ENCODE peak calls at places on chromosome 9, in six cellular contexts. R, I, H, A, F and X are unnamed samples.

GRCh38 chr9:136668983-136669790 is 6.5 kb downstream of the EGFL7 start:
- DNase-seq in H (peak; percentile 68), R (no peak), I (no peak), F (no peak), A (peak; percentile 37), X (no peak)

GRCh38 chr9:93132287-93132927 is 1.6 kb downstream of the NINJ1 start:
- DNase-seq in H (peak; percentile 73), A (peak; percentile 67), R (no peak), F (no peak), I (no peak), X (no peak)

GRCh38 chr9:136019681-136020060 is 58.5 kb upstream of the UBAC1 start:
- DNase-seq in R (no peak), H (no peak), F (no peak), I (no peak), A (no peak), X (peak; percentile 53)

GRCh38 chr9:131503626-131504465 is 1.1 kb downstream of the POMT1 start:
- DNase-seq in F (peak; percentile 21), H (peak; percentile 69), I (no peak), A (peak; percentile 57), R (no peak), X (no peak)

GRCh38 chr9:104927216-104927911 is 591 bp downstream of the ABCA1 start:
- DNase-seq in A (peak; percentile 33), H (peak; percentile 63), R (peak; percentile 47), I (peak; percentile 79), F (peak; percentile 47), X (no peak)

GRCh38 chr9:72986522-72987116 is 33.8 kb upstream of the ALDH1A1 start:
- DNase-seq in A (no peak), F (no peak), I (no peak), R (no peak), H (no peak), X (no peak)

GRCh38 chr9:128927731-128928411 is 7.1 kb downstream of the PHYHD1 start:
- DNase-seq in F (peak; percentile 67), H (peak; percentile 89), A (peak; percentile 60), I (no peak), R (no peak), X (no peak)

GRCh38 chr9:133429641-133430161 is 7.5 kb downstream of the ADAMTS13 start:
- DNase-seq in I (no peak), F (peak; percentile 79), R (no peak), H (peak; percentile 67), A (peak; percentile 45), X (no peak)

GRCh38 chr9:133148351-133149129 is 15.2 kb downstream of the GBGT1 start:
- DNase-seq in I (peak; percentile 90), A (peak; percentile 45), R (no peak), F (peak; percentile 40), H (peak; percentile 71), X (peak; percentile 76)

GRCh38 chr9:35619800-35620158 is 1.6 kb upstream of the CD72 start:
- DNase-seq in F (no peak), H (no peak), I (no peak), R (no peak), A (no peak), X (no peak)

GRCh38 chr9:131053896-131054295 is 42.4 kb upstream of the AIF1L start:
- DNase-seq in R (peak; percentile 85), A (no peak), F (no peak), I (no peak), H (no peak), X (no peak)

GRCh38 chr9:134355561-134356278 is 29.5 kb downstream of the RXRA start:
- DNase-seq in H (peak; percentile 88), I (no peak), F (no peak), R (no peak), A (no peak), X (no peak)

GRCh38 chr9:121021294-121021693 is 28.8 kb downstream of the C5 start:
- DNase-seq in A (no peak), I (no peak), R (peak; percentile 2), H (no peak), F (no peak), X (no peak)

GRCh38 chr9:114004221-114004716 is 73.8 kb downstream of the AMBP start:
- DNase-seq in F (no peak), I (peak; percentile 85), R (peak; percentile 61), H (no peak), A (no peak), X (peak; percentile 15)

GRCh38 chr9:123401879-123402513 is 46.0 kb downstream of the CRB2 start:
- DNase-seq in R (peak; percentile 29), A (peak; percentile 87), F (peak; percentile 61), I (no peak), H (peak; percentile 88), X (no peak)

GRCh38 chr9:137028281-137029057 is 432 bp upstream of the ABCA2 start:
- DNase-seq in A (peak; percentile 76), F (peak; percentile 85), R (peak; percentile 82), I (peak; percentile 87), H (no peak), X (peak; percentile 79)

GRCh38 chr9:98427491-98427890 is 172.0 kb upstream of the TBC1D2 start:
- DNase-seq in I (no peak), F (no peak), H (no peak), A (no peak), R (no peak), X (no peak)

GRCh38 chr9:87085073-87085472 is 137.8 kb upstream of the GAS1 start:
- DNase-seq in A (no peak), R (no peak), F (no peak), H (no peak), I (no peak), X (no peak)

GRCh38 chr9:105500108-105500766 is 52.4 kb downstream of the FSD1L start:
- DNase-seq in F (no peak), A (no peak), I (no peak), R (no peak), H (no peak), X (no peak)

GRCh38 chr9:73132034-73132776 is 19.5 kb upstream of the ANXA1 start:
- DNase-seq in R (peak; percentile 33), H (peak; percentile 81), A (peak; percentile 66), F (peak; percentile 32), I (peak; percentile 84), X (peak; percentile 75)

GRCh38 chr9:131610231-131610761 is 65.0 kb downstream of the PRRT1B start:
- DNase-seq in H (no peak), I (no peak), A (peak; percentile 92), R (no peak), F (no peak), X (no peak)

GRCh38 chr9:36317766-36318165 is 59.5 kb upstream of the GNE start:
- DNase-seq in I (no peak), R (no peak), H (peak; percentile 88), A (no peak), F (no peak), X (no peak)

GRCh38 chr9:136485651-136486050 is 2.8 kb upstream of the SEC16A start:
- DNase-seq in R (no peak), F (peak; percentile 45), A (no peak), I (no peak), H (no peak), X (no peak)

GRCh38 chr9:18438300-18438925 is 35.5 kb upstream of the ADAMTSL1 start:
- DNase-seq in A (peak; percentile 28), H (no peak), R (peak; percentile 25), F (peak; percentile 51), I (peak; percentile 82), X (no peak)

GRCh38 chr9:78775211-78775610 is 478.3 kb downstream of the PSAT1 start:
- DNase-seq in I (no peak), A (no peak), F (no peak), R (no peak), H (no peak), X (no peak)

GRCh38 chr9:100322954-100323536 is 29.7 kb downstream of the TEX10 start:
- DNase-seq in A (peak; percentile 40), H (peak; percentile 39), I (no peak), R (peak; percentile 31), F (peak; percentile 35), X (no peak)

GRCh38 chr9:133238851-133239532 is 29.9 kb upstream of the OBP2B start:
- DNase-seq in H (peak; percentile 61), R (peak; percentile 4), A (peak; percentile 88), F (peak; percentile 72), I (peak; percentile 85), X (peak; percentile 80)

GRCh38 chr9:94120854-94121376 is 36.7 kb downstream of the PTPDC1 start:
- DNase-seq in H (no peak), R (no peak), A (no peak), I (no peak), F (no peak), X (no peak)

GRCh38 chr9:83992407-83992806 is 11.8 kb downstream of the RMI1 start:
- DNase-seq in I (no peak), H (peak; percentile 15), A (no peak), F (no peak), R (no peak), X (no peak)

GRCh38 chr9:99826579-99826978 is 4.9 kb downstream of the NR4A3 start:
- DNase-seq in F (no peak), I (no peak), H (peak; percentile 34), A (no peak), R (no peak), X (no peak)

GRCh38 chr9:109437286-109437685 is 60.8 kb downstream of the PTPN3 start:
- DNase-seq in H (no peak), R (no peak), I (no peak), F (peak; percentile 21), A (no peak), X (no peak)

GRCh38 chr9:134678671-134679443 is 37.3 kb downstream of the COL5A1 start:
- DNase-seq in A (no peak), H (no peak), R (no peak), I (peak; percentile 59), F (no peak), X (no peak)

GRCh38 chr9:121305269-121305994 is 37.5 kb downstream of the GSN start:
- DNase-seq in H (no peak), F (no peak), I (peak; percentile 85), R (no peak), A (no peak), X (no peak)

GRCh38 chr9:134472256-134472655 is 146.0 kb downstream of the RXRA start:
- DNase-seq in H (no peak), R (no peak), I (no peak), F (no peak), A (no peak), X (no peak)

GRCh38 chr9:133141833-133142594 is 21.0 kb upstream of the RALGDS start:
- DNase-seq in R (no peak), A (no peak), H (no peak), I (peak; percentile 81), F (no peak), X (no peak)

GRCh38 chr9:73095425-73095824 is 56.2 kb upstream of the ANXA1 start:
- DNase-seq in A (no peak), H (no peak), F (no peak), I (no peak), R (peak; percentile 27), X (no peak)